ENCODE peak calls at places on chromosomes 11 and 22, in four cellular contexts. O, L, W and F are unnamed samples. For H3K4me1, the result is how much of the 10 kb centered on the place peaks cover.

GRCh38 chr11:118614511-118614910 is 7.1 kb downstream of the PHLDB1 start:
- DNase-seq in O (no peak), L (no peak), W (peak), F (peak)

GRCh38 chr11:56624661-56625110 is 10.0 kb upstream of the OR5M1 start:
- DNase-seq in O (no peak), L (no peak), W (no peak), F (no peak)

GRCh38 chr22:37193629-37194191 is 5.7 kb upstream of the C1QTNF6 start:
- DNase-seq in O (no peak), L (no peak), W (no peak), F (peak)

GRCh38 chr22:20211997-20212753 is 55.9 kb downstream of the RTN4R start:
- DNase-seq in O (peak), L (peak), W (peak), F (peak)

GRCh38 chr11:25910090-25910489 is 421.8 kb upstream of the ANO3 start:
- DNase-seq in O (no peak), L (no peak), W (no peak), F (no peak)

GRCh38 chr11:119888119-119888518 is 159.1 kb upstream of the NECTIN1 start:
- DNase-seq in O (no peak), L (no peak), W (no peak), F (no peak)

GRCh38 chr22:25081409-25081824 is 118.2 kb upstream of the CRYBB3 start:
- DNase-seq in O (no peak), L (peak), W (no peak), F (peak)

GRCh38 chr11:128905345-128906184 is 14.4 kb downstream of the KCNJ5 start:
- DNase-seq in O (no peak), L (peak), W (peak), F (peak)

GRCh38 chr11:101049813-101050212 is 79.8 kb downstream of the PGR start:
- DNase-seq in O (no peak), L (no peak), W (no peak), F (no peak)

GRCh38 chr11:65416341-65417185 is 6.0 kb upstream of the NEAT1 start:
- DNase-seq in O (peak), L (peak), W (peak), F (peak)

GRCh38 chr22:42072606-42073330 is 1.3 kb upstream of the PHETA2 start:
- DNase-seq in O (no peak), L (no peak), W (no peak), F (no peak)

GRCh38 chr11:125348141-125348651 is 147.9 kb downstream of the FEZ1 start:
- DNase-seq in O (no peak), L (no peak), W (no peak), F (no peak)
- H3K4me1 ChIP-seq in O (under half), L (under half), W (under half), F (under half)

GRCh38 chr11:63763506-63764200 is 4.9 kb downstream of the ZFTA start:
- DNase-seq in O (peak), L (no peak), W (peak), F (peak)
- H3K4me1 ChIP-seq in O (under half), L (half or more), W (under half), F (under half)

GRCh38 chr11:17734418-17734911 is at the start of gene KCNC1:
- DNase-seq in O (peak), L (no peak), W (no peak), F (no peak)
- H3K4me1 ChIP-seq in O (under half), L (under half), W (under half), F (under half)

GRCh38 chr22:36177160-36177559 is 16.6 kb upstream of the APOL3 start:
- DNase-seq in O (no peak), L (no peak), W (no peak), F (no peak)
- H3K4me1 ChIP-seq in O (under half), L (under half), W (under half), F (under half)

GRCh38 chr22:26564181-26564580 is 25.8 kb downstream of the TPST2 start:
- DNase-seq in O (no peak), L (no peak), W (no peak), F (no peak)
- H3K4me1 ChIP-seq in O (under half), L (under half), W (under half), F (under half)

DNA sequence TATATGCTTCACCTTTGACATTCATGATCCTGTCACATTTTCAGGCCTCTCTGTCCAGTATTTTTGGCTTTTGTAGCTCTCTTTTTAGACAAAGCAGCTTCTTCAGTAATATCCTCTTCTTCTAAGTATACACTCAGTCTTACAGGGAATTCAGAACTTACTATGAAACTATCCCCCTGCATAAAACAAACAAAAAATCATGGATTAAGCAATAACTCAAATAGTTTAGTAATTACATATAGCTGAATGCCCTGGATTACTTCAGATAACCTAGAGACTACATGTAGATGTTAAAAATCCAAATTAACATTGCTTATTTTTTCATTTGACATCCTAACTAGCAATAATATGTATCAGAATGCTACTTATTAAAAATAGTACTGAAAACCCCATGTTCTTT is 5.2 kb downstream of the TAF1D start:
- DNase-seq in O (no peak), L (no peak), W (no peak), F (no peak)
- H3K4me1 ChIP-seq in O (under half), L (half or more), W (under half), F (under half)